ENCODE peak calls at places on chromosomes 4 and X, in ten cellular contexts. One of them, this sample, is unnamed.

GRCh38 chr4:64272432-64272831 is 136.8 kb downstream of the TECRL start:
- DNase-seq in skeletal muscle cell: no peak
- DNase-seq in IMR-90: no peak
- DNase-seq in astrocyte: no peak
- DNase-seq in heart left ventricle: peak
- DNase-seq in lower leg skin: no peak
- DNase-seq in RWPE2: no peak
- DNase-seq in aorta: peak
- DNase-seq in endodermal cell: no peak
- DNase-seq in Peyer's patch: peak
- DNase-seq in this sample: no peak

GRCh38 chr4:121784975-121785374 is 16.1 kb upstream of the EXOSC9 start:
- DNase-seq in skeletal muscle cell: peak
- DNase-seq in IMR-90: peak
- DNase-seq in astrocyte: peak
- DNase-seq in heart left ventricle: no peak
- DNase-seq in lower leg skin: no peak
- DNase-seq in RWPE2: peak
- DNase-seq in aorta: no peak
- DNase-seq in endodermal cell: no peak
- DNase-seq in Peyer's patch: no peak
- DNase-seq in this sample: peak

GRCh38 chr4:6644792-6645530 is 4.5 kb downstream of the MRFAP1 start:
- DNase-seq in skeletal muscle cell: no peak
- DNase-seq in IMR-90: no peak
- DNase-seq in astrocyte: no peak
- DNase-seq in heart left ventricle: no peak
- DNase-seq in lower leg skin: no peak
- DNase-seq in RWPE2: no peak
- DNase-seq in aorta: no peak
- DNase-seq in endodermal cell: no peak
- DNase-seq in Peyer's patch: no peak
- DNase-seq in this sample: no peak

GRCh38 chr4:106746451-106746850 is 289.7 kb downstream of the DKK2 start:
- DNase-seq in skeletal muscle cell: peak
- DNase-seq in IMR-90: no peak
- DNase-seq in astrocyte: peak
- DNase-seq in heart left ventricle: no peak
- DNase-seq in lower leg skin: no peak
- DNase-seq in RWPE2: no peak
- DNase-seq in aorta: no peak
- DNase-seq in endodermal cell: no peak
- DNase-seq in Peyer's patch: no peak
- DNase-seq in this sample: no peak

GRCh38 chr4:26179316-26179760 is 141.5 kb upstream of the RBPJ start:
- DNase-seq in skeletal muscle cell: no peak
- DNase-seq in IMR-90: no peak
- DNase-seq in astrocyte: no peak
- DNase-seq in heart left ventricle: no peak
- DNase-seq in lower leg skin: no peak
- DNase-seq in RWPE2: no peak
- DNase-seq in aorta: no peak
- DNase-seq in endodermal cell: no peak
- DNase-seq in Peyer's patch: no peak
- DNase-seq in this sample: no peak

GRCh38 chr4:70372760-70373159 is 10.2 kb upstream of the SMR3B start:
- DNase-seq in skeletal muscle cell: no peak
- DNase-seq in IMR-90: no peak
- DNase-seq in astrocyte: no peak
- DNase-seq in heart left ventricle: no peak
- DNase-seq in lower leg skin: no peak
- DNase-seq in RWPE2: no peak
- DNase-seq in aorta: no peak
- DNase-seq in endodermal cell: no peak
- DNase-seq in Peyer's patch: no peak
- DNase-seq in this sample: no peak

GRCh38 chr4:107945809-107946208 is 14.5 kb downstream of the CYP2U1 start:
- DNase-seq in skeletal muscle cell: no peak
- DNase-seq in IMR-90: no peak
- DNase-seq in astrocyte: no peak
- DNase-seq in heart left ventricle: no peak
- DNase-seq in lower leg skin: no peak
- DNase-seq in RWPE2: no peak
- DNase-seq in aorta: no peak
- DNase-seq in endodermal cell: no peak
- DNase-seq in Peyer's patch: no peak
- DNase-seq in this sample: no peak

GRCh38 chrX:71909956-71910355 is 689 bp upstream of the NHSL2 start:
- DNase-seq in skeletal muscle cell: no peak
- DNase-seq in IMR-90: no peak
- DNase-seq in astrocyte: no peak
- DNase-seq in heart left ventricle: peak
- DNase-seq in lower leg skin: no peak
- DNase-seq in RWPE2: no peak
- DNase-seq in aorta: no peak
- DNase-seq in endodermal cell: peak
- DNase-seq in Peyer's patch: no peak
- DNase-seq in this sample: peak

GRCh38 chrX:2708016-2708415 is 16.9 kb downstream of the CD99 start:
- DNase-seq in skeletal muscle cell: no peak
- DNase-seq in IMR-90: no peak
- DNase-seq in astrocyte: no peak
- DNase-seq in heart left ventricle: no peak
- DNase-seq in lower leg skin: no peak
- DNase-seq in RWPE2: no peak
- DNase-seq in aorta: no peak
- DNase-seq in endodermal cell: peak
- DNase-seq in Peyer's patch: peak
- DNase-seq in this sample: no peak

GRCh38 chr4:6779667-6780565 is 2.6 kb upstream of the KIAA0232 start:
- DNase-seq in skeletal muscle cell: peak
- DNase-seq in IMR-90: peak
- DNase-seq in astrocyte: no peak
- DNase-seq in heart left ventricle: no peak
- DNase-seq in lower leg skin: no peak
- DNase-seq in RWPE2: no peak
- DNase-seq in aorta: no peak
- DNase-seq in endodermal cell: peak
- DNase-seq in Peyer's patch: no peak
- DNase-seq in this sample: no peak

GRCh38 chrX:120468825-120469525 is at the start of gene LAMP2:
- DNase-seq in skeletal muscle cell: peak
- DNase-seq in IMR-90: peak
- DNase-seq in astrocyte: peak
- DNase-seq in heart left ventricle: peak
- DNase-seq in lower leg skin: peak
- DNase-seq in RWPE2: peak
- DNase-seq in aorta: peak
- DNase-seq in endodermal cell: peak
- DNase-seq in Peyer's patch: peak
- DNase-seq in this sample: peak
- H3K4me3 ChIP-seq in skeletal muscle cell: peak
- H3K4me3 ChIP-seq in IMR-90: peak
- H3K4me3 ChIP-seq in astrocyte: peak
- H3K4me3 ChIP-seq in heart left ventricle: peak
- H3K4me3 ChIP-seq in lower leg skin: peak
- H3K4me3 ChIP-seq in RWPE2: peak
- H3K4me3 ChIP-seq in aorta: peak
- H3K4me3 ChIP-seq in endodermal cell: peak
- H3K4me3 ChIP-seq in Peyer's patch: peak
- H3K4me3 ChIP-seq in this sample: peak

DNA sequence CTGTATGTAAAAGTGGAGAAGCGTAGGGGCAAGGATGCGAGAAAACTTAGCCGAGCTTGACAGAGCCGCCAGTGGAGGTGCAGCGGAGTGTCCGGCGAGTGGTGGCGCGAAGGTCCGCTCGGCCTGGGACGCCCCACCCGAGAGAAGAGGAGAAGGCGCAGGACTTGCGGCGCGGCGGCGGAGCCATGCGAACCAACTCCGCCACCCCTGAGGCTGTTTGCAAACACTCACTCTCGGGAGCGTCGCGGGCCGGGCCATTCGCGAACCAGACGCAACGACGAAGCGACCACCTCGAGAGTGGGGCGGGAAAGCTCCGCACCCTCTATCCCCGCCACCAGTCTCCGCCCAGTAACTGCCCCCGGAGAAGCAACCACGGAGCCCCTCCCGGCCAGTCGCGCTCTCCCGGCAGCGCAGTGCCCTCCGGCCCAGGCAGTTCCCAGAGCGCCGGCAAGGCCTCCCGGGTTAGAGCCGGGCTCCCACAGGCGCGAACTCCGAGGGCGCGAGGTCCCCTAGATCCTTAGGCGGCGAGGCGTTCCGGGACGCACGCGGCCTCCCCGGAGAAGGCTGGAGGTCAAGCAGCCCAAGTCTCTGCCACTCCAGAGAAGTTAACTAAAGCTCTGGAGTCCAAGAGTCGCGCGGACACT is 2.2 kb upstream of the MAB21L2 start:
- DNase-seq in skeletal muscle cell: no peak
- DNase-seq in IMR-90: peak
- DNase-seq in astrocyte: peak
- DNase-seq in heart left ventricle: peak
- DNase-seq in lower leg skin: no peak
- DNase-seq in RWPE2: no peak
- DNase-seq in aorta: peak
- DNase-seq in endodermal cell: peak
- DNase-seq in Peyer's patch: peak
- DNase-seq in this sample: no peak
- H3K4me3 ChIP-seq in skeletal muscle cell: peak
- H3K4me3 ChIP-seq in IMR-90: peak
- H3K4me3 ChIP-seq in astrocyte: peak
- H3K4me3 ChIP-seq in heart left ventricle: peak
- H3K4me3 ChIP-seq in lower leg skin: no peak
- H3K4me3 ChIP-seq in RWPE2: no peak
- H3K4me3 ChIP-seq in aorta: peak
- H3K4me3 ChIP-seq in endodermal cell: peak
- H3K4me3 ChIP-seq in Peyer's patch: peak
- H3K4me3 ChIP-seq in this sample: peak

GRCh38 chr4:73344106-73344505 is 60.0 kb upstream of the ALB start:
- DNase-seq in skeletal muscle cell: no peak
- DNase-seq in IMR-90: no peak
- DNase-seq in astrocyte: no peak
- DNase-seq in heart left ventricle: no peak
- DNase-seq in lower leg skin: no peak
- DNase-seq in RWPE2: no peak
- DNase-seq in aorta: no peak
- DNase-seq in endodermal cell: no peak
- DNase-seq in Peyer's patch: no peak
- DNase-seq in this sample: no peak

GRCh38 chr4:73347497-73347896 is 56.6 kb upstream of the ALB start:
- DNase-seq in skeletal muscle cell: no peak
- DNase-seq in IMR-90: no peak
- DNase-seq in astrocyte: no peak
- DNase-seq in heart left ventricle: no peak
- DNase-seq in lower leg skin: no peak
- DNase-seq in RWPE2: no peak
- DNase-seq in aorta: no peak
- DNase-seq in endodermal cell: no peak
- DNase-seq in Peyer's patch: no peak
- DNase-seq in this sample: no peak

GRCh38 chr4:73341454-73341853 is 62.6 kb upstream of the ALB start:
- DNase-seq in skeletal muscle cell: peak
- DNase-seq in IMR-90: peak
- DNase-seq in astrocyte: peak
- DNase-seq in heart left ventricle: no peak
- DNase-seq in lower leg skin: no peak
- DNase-seq in RWPE2: no peak
- DNase-seq in aorta: no peak
- DNase-seq in endodermal cell: peak
- DNase-seq in Peyer's patch: no peak
- DNase-seq in this sample: peak

GRCh38 chr4:73345399-73345975 is 58.6 kb upstream of the ALB start:
- DNase-seq in skeletal muscle cell: no peak
- DNase-seq in IMR-90: no peak
- DNase-seq in astrocyte: no peak
- DNase-seq in heart left ventricle: no peak
- DNase-seq in lower leg skin: no peak
- DNase-seq in RWPE2: no peak
- DNase-seq in aorta: no peak
- DNase-seq in endodermal cell: no peak
- DNase-seq in Peyer's patch: no peak
- DNase-seq in this sample: no peak

GRCh38 chr4:73343432-73343831 is 60.7 kb upstream of the ALB start:
- DNase-seq in skeletal muscle cell: no peak
- DNase-seq in IMR-90: no peak
- DNase-seq in astrocyte: peak
- DNase-seq in heart left ventricle: no peak
- DNase-seq in lower leg skin: no peak
- DNase-seq in RWPE2: no peak
- DNase-seq in aorta: no peak
- DNase-seq in endodermal cell: peak
- DNase-seq in Peyer's patch: no peak
- DNase-seq in this sample: no peak
- H3K4me3 ChIP-seq in skeletal muscle cell: no peak
- H3K4me3 ChIP-seq in IMR-90: no peak
- H3K4me3 ChIP-seq in astrocyte: no peak
- H3K4me3 ChIP-seq in heart left ventricle: no peak
- H3K4me3 ChIP-seq in lower leg skin: no peak
- H3K4me3 ChIP-seq in RWPE2: no peak
- H3K4me3 ChIP-seq in aorta: no peak
- H3K4me3 ChIP-seq in endodermal cell: no peak
- H3K4me3 ChIP-seq in Peyer's patch: no peak
- H3K4me3 ChIP-seq in this sample: no peak

GRCh38 chr4:78781086-78781630 is 5.0 kb downstream of the BMP2K start:
- DNase-seq in skeletal muscle cell: no peak
- DNase-seq in IMR-90: no peak
- DNase-seq in astrocyte: no peak
- DNase-seq in heart left ventricle: no peak
- DNase-seq in lower leg skin: no peak
- DNase-seq in RWPE2: no peak
- DNase-seq in aorta: no peak
- DNase-seq in endodermal cell: no peak
- DNase-seq in Peyer's patch: no peak
- DNase-seq in this sample: no peak

GRCh38 chr4:78778530-78778929 is 2.4 kb downstream of the BMP2K start:
- DNase-seq in skeletal muscle cell: no peak
- DNase-seq in IMR-90: no peak
- DNase-seq in astrocyte: no peak
- DNase-seq in heart left ventricle: no peak
- DNase-seq in lower leg skin: no peak
- DNase-seq in RWPE2: no peak
- DNase-seq in aorta: no peak
- DNase-seq in endodermal cell: no peak
- DNase-seq in Peyer's patch: no peak
- DNase-seq in this sample: no peak

GRCh38 chr4:78777556-78777900 is 1.4 kb downstream of the BMP2K start:
- DNase-seq in skeletal muscle cell: no peak
- DNase-seq in IMR-90: no peak
- DNase-seq in astrocyte: no peak
- DNase-seq in heart left ventricle: no peak
- DNase-seq in lower leg skin: no peak
- DNase-seq in RWPE2: no peak
- DNase-seq in aorta: no peak
- DNase-seq in endodermal cell: no peak
- DNase-seq in Peyer's patch: no peak
- DNase-seq in this sample: no peak

GRCh38 chr4:78780093-78780492 is 3.9 kb downstream of the BMP2K start:
- DNase-seq in skeletal muscle cell: no peak
- DNase-seq in IMR-90: no peak
- DNase-seq in astrocyte: no peak
- DNase-seq in heart left ventricle: no peak
- DNase-seq in lower leg skin: no peak
- DNase-seq in RWPE2: no peak
- DNase-seq in aorta: no peak
- DNase-seq in endodermal cell: no peak
- DNase-seq in Peyer's patch: no peak
- DNase-seq in this sample: no peak

GRCh38 chr4:78779280-78779679 is 3.1 kb downstream of the BMP2K start:
- DNase-seq in skeletal muscle cell: no peak
- DNase-seq in IMR-90: peak
- DNase-seq in astrocyte: peak
- DNase-seq in heart left ventricle: no peak
- DNase-seq in lower leg skin: no peak
- DNase-seq in RWPE2: no peak
- DNase-seq in aorta: no peak
- DNase-seq in endodermal cell: no peak
- DNase-seq in Peyer's patch: no peak
- DNase-seq in this sample: no peak
- H3K4me3 ChIP-seq in skeletal muscle cell: no peak
- H3K4me3 ChIP-seq in IMR-90: no peak
- H3K4me3 ChIP-seq in astrocyte: no peak
- H3K4me3 ChIP-seq in heart left ventricle: no peak
- H3K4me3 ChIP-seq in lower leg skin: no peak
- H3K4me3 ChIP-seq in RWPE2: no peak
- H3K4me3 ChIP-seq in aorta: no peak
- H3K4me3 ChIP-seq in endodermal cell: peak
- H3K4me3 ChIP-seq in Peyer's patch: no peak
- H3K4me3 ChIP-seq in this sample: no peak